ENCODE peak calls at places on chromosomes 11 and 22, in ten cellular contexts. One of them, this sample, is unnamed.

GRCh38 chr11:65064847-65065240 is 6.5 kb upstream of the NAALADL1 start:
- DNase-seq in astrocyte of the spinal cord: no peak
- DNase-seq in IMR-90: no peak
- DNase-seq in lung: no peak
- DNase-seq in heart left ventricle: no peak
- DNase-seq in brain microvascular endothelial cell: no peak
- DNase-seq in cardiac muscle cell: no peak
- DNase-seq in A549: no peak
- DNase-seq in cardiac fibroblast: no peak
- DNase-seq in lower leg skin: no peak
- DNase-seq in this sample: no peak

GRCh38 chr11:37506516-37506915 is 908.5 kb upstream of the RAG2 start:
- DNase-seq in heart left ventricle: no peak
- DNase-seq in cardiac muscle cell: peak; percentile 60
- DNase-seq in A549: no peak
- DNase-seq in astrocyte of the spinal cord: no peak
- DNase-seq in lower leg skin: no peak
- DNase-seq in cardiac fibroblast: peak; percentile 50
- DNase-seq in IMR-90: no peak
- DNase-seq in lung: no peak
- DNase-seq in brain microvascular endothelial cell: no peak
- DNase-seq in this sample: peak; percentile 28

GRCh38 chr11:67494371-67495233 is 10.6 kb downstream of the PITPNM1 start:
- DNase-seq in brain microvascular endothelial cell: no peak
- DNase-seq in lower leg skin: no peak
- DNase-seq in heart left ventricle: no peak
- DNase-seq in lung: no peak
- DNase-seq in cardiac muscle cell: no peak
- DNase-seq in A549: no peak
- DNase-seq in IMR-90: no peak
- DNase-seq in astrocyte of the spinal cord: no peak
- DNase-seq in cardiac fibroblast: no peak
- DNase-seq in this sample: no peak

GRCh38 chr22:25741692-25742626 is at the start of gene MYO18B:
- DNase-seq in A549: no peak
- DNase-seq in astrocyte of the spinal cord: no peak
- DNase-seq in lung: no peak
- DNase-seq in IMR-90: no peak
- DNase-seq in brain microvascular endothelial cell: no peak
- DNase-seq in cardiac fibroblast: peak; percentile 51
- DNase-seq in cardiac muscle cell: peak; percentile 24
- DNase-seq in lower leg skin: no peak
- DNase-seq in heart left ventricle: peak; percentile 84
- DNase-seq in this sample: no peak

GRCh38 chr11:126816655-126817054 is 183.9 kb downstream of the KIRREL3 start:
- DNase-seq in astrocyte of the spinal cord: peak; percentile 59
- DNase-seq in IMR-90: no peak
- DNase-seq in A549: no peak
- DNase-seq in lung: no peak
- DNase-seq in lower leg skin: no peak
- DNase-seq in heart left ventricle: no peak
- DNase-seq in cardiac muscle cell: peak; percentile 7
- DNase-seq in cardiac fibroblast: no peak
- DNase-seq in brain microvascular endothelial cell: no peak
- DNase-seq in this sample: no peak

GRCh38 chr11:66119348-66120133 is 49.5 kb downstream of the PACS1 start:
- DNase-seq in lung: no peak
- DNase-seq in cardiac muscle cell: peak; percentile 92
- DNase-seq in lower leg skin: no peak
- DNase-seq in cardiac fibroblast: peak; percentile 91
- DNase-seq in brain microvascular endothelial cell: peak; percentile 98
- DNase-seq in IMR-90: peak; percentile 94
- DNase-seq in heart left ventricle: no peak
- DNase-seq in astrocyte of the spinal cord: peak; percentile 94
- DNase-seq in A549: peak; percentile 60
- DNase-seq in this sample: peak; percentile 94

GRCh38 chr11:65718964-65719492 is 1.6 kb downstream of the RNASEH2C start:
- DNase-seq in lower leg skin: no peak
- DNase-seq in heart left ventricle: no peak
- DNase-seq in astrocyte of the spinal cord: peak; percentile 5
- DNase-seq in brain microvascular endothelial cell: no peak
- DNase-seq in lung: no peak
- DNase-seq in A549: no peak
- DNase-seq in IMR-90: peak; percentile 12
- DNase-seq in cardiac fibroblast: peak; percentile 50
- DNase-seq in cardiac muscle cell: peak; percentile 42
- DNase-seq in this sample: peak; percentile 51

GRCh38 chr11:60125962-60126585 is 37.6 kb downstream of the MS4A2 start:
- DNase-seq in A549: no peak
- DNase-seq in heart left ventricle: no peak
- DNase-seq in lower leg skin: no peak
- DNase-seq in lung: no peak
- DNase-seq in IMR-90: no peak
- DNase-seq in astrocyte of the spinal cord: no peak
- DNase-seq in cardiac muscle cell: no peak
- DNase-seq in cardiac fibroblast: no peak
- DNase-seq in brain microvascular endothelial cell: no peak
- DNase-seq in this sample: no peak

GRCh38 chr22:46576556-46577351 is 39.3 kb upstream of the CELSR1 start:
- DNase-seq in brain microvascular endothelial cell: no peak
- DNase-seq in heart left ventricle: peak; percentile 75
- DNase-seq in lower leg skin: no peak
- DNase-seq in cardiac fibroblast: peak; percentile 62
- DNase-seq in IMR-90: peak; percentile 35
- DNase-seq in lung: no peak
- DNase-seq in cardiac muscle cell: peak; percentile 69
- DNase-seq in astrocyte of the spinal cord: no peak
- DNase-seq in A549: peak; percentile 23
- DNase-seq in this sample: peak; percentile 21

GRCh38 chr11:68838572-68838964 is 3.1 kb downstream of the CPT1A start:
- DNase-seq in cardiac muscle cell: peak; percentile 58
- DNase-seq in heart left ventricle: no peak
- DNase-seq in lung: no peak
- DNase-seq in astrocyte of the spinal cord: no peak
- DNase-seq in brain microvascular endothelial cell: no peak
- DNase-seq in IMR-90: no peak
- DNase-seq in cardiac fibroblast: peak; percentile 43
- DNase-seq in lower leg skin: no peak
- DNase-seq in A549: no peak
- DNase-seq in this sample: peak; percentile 30

GRCh38 chr11:952406-953385 is 27.0 kb downstream of the AP2A2 start:
- DNase-seq in cardiac fibroblast: peak; percentile 51
- DNase-seq in A549: peak; percentile 85
- DNase-seq in lower leg skin: no peak
- DNase-seq in cardiac muscle cell: peak; percentile 63
- DNase-seq in astrocyte of the spinal cord: peak; percentile 74
- DNase-seq in heart left ventricle: no peak
- DNase-seq in brain microvascular endothelial cell: peak; percentile 27
- DNase-seq in lung: peak; percentile 77
- DNase-seq in IMR-90: peak; percentile 67
- DNase-seq in this sample: peak; percentile 37

GRCh38 chr11:33685061-33685460 is 15.6 kb downstream of the C11orf91 start:
- DNase-seq in brain microvascular endothelial cell: no peak
- DNase-seq in heart left ventricle: no peak
- DNase-seq in lung: no peak
- DNase-seq in A549: no peak
- DNase-seq in IMR-90: peak; percentile 43
- DNase-seq in cardiac fibroblast: no peak
- DNase-seq in cardiac muscle cell: no peak
- DNase-seq in astrocyte of the spinal cord: no peak
- DNase-seq in lower leg skin: no peak
- DNase-seq in this sample: peak; percentile 79

GRCh38 chr11:30481385-30481784 is 104.8 kb downstream of the MPPED2 start:
- DNase-seq in cardiac fibroblast: no peak
- DNase-seq in lung: no peak
- DNase-seq in lower leg skin: no peak
- DNase-seq in cardiac muscle cell: no peak
- DNase-seq in heart left ventricle: no peak
- DNase-seq in IMR-90: no peak
- DNase-seq in A549: no peak
- DNase-seq in brain microvascular endothelial cell: no peak
- DNase-seq in astrocyte of the spinal cord: no peak
- DNase-seq in this sample: no peak

GRCh38 chr11:30285416-30286121 is 37.3 kb upstream of the ARL14EP start:
- DNase-seq in astrocyte of the spinal cord: no peak
- DNase-seq in lower leg skin: no peak
- DNase-seq in brain microvascular endothelial cell: peak; percentile 4
- DNase-seq in cardiac fibroblast: no peak
- DNase-seq in lung: no peak
- DNase-seq in IMR-90: no peak
- DNase-seq in A549: no peak
- DNase-seq in heart left ventricle: no peak
- DNase-seq in cardiac muscle cell: no peak
- DNase-seq in this sample: no peak

GRCh38 chr11:111456859-111457730 is 55.1 kb downstream of the BTG4 start:
- DNase-seq in cardiac fibroblast: no peak
- DNase-seq in lower leg skin: no peak
- DNase-seq in A549: no peak
- DNase-seq in lung: no peak
- DNase-seq in heart left ventricle: no peak
- DNase-seq in brain microvascular endothelial cell: no peak
- DNase-seq in IMR-90: no peak
- DNase-seq in cardiac muscle cell: no peak
- DNase-seq in astrocyte of the spinal cord: no peak
- DNase-seq in this sample: no peak

GRCh38 chr11:11038339-11039248 is 180.7 kb upstream of the ZBED5 start:
- DNase-seq in cardiac fibroblast: no peak
- DNase-seq in cardiac muscle cell: no peak
- DNase-seq in lower leg skin: no peak
- DNase-seq in A549: no peak
- DNase-seq in astrocyte of the spinal cord: no peak
- DNase-seq in lung: no peak
- DNase-seq in brain microvascular endothelial cell: no peak
- DNase-seq in heart left ventricle: no peak
- DNase-seq in IMR-90: no peak
- DNase-seq in this sample: no peak

GRCh38 chr11:83278351-83278750 is 7.8 kb downstream of the CCDC90B start:
- DNase-seq in brain microvascular endothelial cell: no peak
- DNase-seq in lung: no peak
- DNase-seq in cardiac fibroblast: no peak
- DNase-seq in astrocyte of the spinal cord: peak; percentile 65
- DNase-seq in heart left ventricle: no peak
- DNase-seq in lower leg skin: no peak
- DNase-seq in IMR-90: peak; percentile 65
- DNase-seq in cardiac muscle cell: peak; percentile 10
- DNase-seq in A549: no peak
- DNase-seq in this sample: peak; percentile 28

GRCh38 chr22:45934659-45935341 is 42.2 kb downstream of the WNT7B start:
- DNase-seq in lower leg skin: no peak
- DNase-seq in IMR-90: peak; percentile 91
- DNase-seq in lung: peak; percentile 44
- DNase-seq in brain microvascular endothelial cell: peak; percentile 67
- DNase-seq in cardiac fibroblast: peak; percentile 60
- DNase-seq in cardiac muscle cell: peak; percentile 62
- DNase-seq in heart left ventricle: peak; percentile 32
- DNase-seq in A549: peak; percentile 85
- DNase-seq in astrocyte of the spinal cord: peak; percentile 92
- DNase-seq in this sample: peak; percentile 92

GRCh38 chr11:115660072-115660805 is 156.0 kb upstream of the CADM1 start:
- DNase-seq in cardiac muscle cell: no peak
- DNase-seq in lower leg skin: no peak
- DNase-seq in cardiac fibroblast: no peak
- DNase-seq in brain microvascular endothelial cell: no peak
- DNase-seq in A549: no peak
- DNase-seq in lung: no peak
- DNase-seq in heart left ventricle: no peak
- DNase-seq in IMR-90: no peak
- DNase-seq in astrocyte of the spinal cord: no peak
- DNase-seq in this sample: no peak
- H3K4me3 ChIP-seq in cardiac muscle cell: peak overlapping the region; percentile 33
- H3K4me3 ChIP-seq in lower leg skin: no peak overlapping the region
- H3K4me3 ChIP-seq in cardiac fibroblast: no peak overlapping the region
- H3K4me3 ChIP-seq in brain microvascular endothelial cell: peak overlapping the region; percentile 49
- H3K4me3 ChIP-seq in A549: no peak overlapping the region
- H3K4me3 ChIP-seq in lung: no peak overlapping the region
- H3K4me3 ChIP-seq in heart left ventricle: peak overlapping the region; percentile 35
- H3K4me3 ChIP-seq in IMR-90: no peak overlapping the region
- H3K4me3 ChIP-seq in astrocyte of the spinal cord: peak overlapping the region; percentile 37
- H3K4me3 ChIP-seq in this sample: no peak overlapping the region

DNA sequence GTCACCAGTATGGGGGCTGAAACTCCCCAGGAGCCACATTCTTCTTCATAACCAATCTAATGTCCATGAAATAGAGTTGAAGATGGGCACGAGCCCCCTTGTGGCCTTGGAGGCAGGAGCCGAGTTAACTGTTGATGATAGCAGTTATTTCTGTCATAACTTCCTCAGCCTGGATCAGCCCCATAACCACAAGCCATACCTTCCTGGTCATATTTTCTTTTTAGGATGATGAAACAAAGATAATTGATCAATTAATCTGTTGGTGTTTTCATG is 65.0 kb upstream of the TTC12 start:
- DNase-seq in cardiac fibroblast: peak; percentile 9
- DNase-seq in heart left ventricle: no peak
- DNase-seq in astrocyte of the spinal cord: no peak
- DNase-seq in A549: no peak
- DNase-seq in lung: no peak
- DNase-seq in lower leg skin: no peak
- DNase-seq in IMR-90: no peak
- DNase-seq in brain microvascular endothelial cell: no peak
- DNase-seq in cardiac muscle cell: peak; percentile 22
- DNase-seq in this sample: peak; percentile 5
- TF ChIP-seq CTCF in cardiac fibroblast: peak; percentile 24
- TF ChIP-seq CTCF in heart left ventricle: no peak
- TF ChIP-seq CTCF in astrocyte of the spinal cord: peak; percentile 42
- TF ChIP-seq CTCF in A549: no peak
- TF ChIP-seq CTCF in lung: no peak
- TF ChIP-seq CTCF in lower leg skin: no peak
- TF ChIP-seq CTCF in IMR-90: peak; percentile 1
- TF ChIP-seq CTCF in brain microvascular endothelial cell: peak; percentile 66
- TF ChIP-seq CTCF in cardiac muscle cell: peak; percentile 42
- TF ChIP-seq CTCF in this sample: peak; percentile 23

GRCh38 chr11:128467610-128468041 is 119.7 kb downstream of the ETS1 start:
- DNase-seq in lung: no peak
- DNase-seq in brain microvascular endothelial cell: peak; percentile 100
- DNase-seq in cardiac fibroblast: peak; percentile 88
- DNase-seq in astrocyte of the spinal cord: peak; percentile 98
- DNase-seq in A549: peak; percentile 43
- DNase-seq in heart left ventricle: no peak
- DNase-seq in cardiac muscle cell: peak; percentile 78
- DNase-seq in lower leg skin: peak; percentile 76
- DNase-seq in IMR-90: peak; percentile 100
- DNase-seq in this sample: peak; percentile 99
- H3K4me3 ChIP-seq in lung: no peak overlapping the region
- H3K4me3 ChIP-seq in brain microvascular endothelial cell: no peak overlapping the region
- H3K4me3 ChIP-seq in cardiac fibroblast: no peak overlapping the region
- H3K4me3 ChIP-seq in astrocyte of the spinal cord: no peak overlapping the region
- H3K4me3 ChIP-seq in A549: no peak overlapping the region
- H3K4me3 ChIP-seq in heart left ventricle: no peak overlapping the region
- H3K4me3 ChIP-seq in cardiac muscle cell: no peak overlapping the region
- H3K4me3 ChIP-seq in lower leg skin: no peak overlapping the region
- H3K4me3 ChIP-seq in IMR-90: no peak overlapping the region
- H3K4me3 ChIP-seq in this sample: no peak overlapping the region

DNA sequence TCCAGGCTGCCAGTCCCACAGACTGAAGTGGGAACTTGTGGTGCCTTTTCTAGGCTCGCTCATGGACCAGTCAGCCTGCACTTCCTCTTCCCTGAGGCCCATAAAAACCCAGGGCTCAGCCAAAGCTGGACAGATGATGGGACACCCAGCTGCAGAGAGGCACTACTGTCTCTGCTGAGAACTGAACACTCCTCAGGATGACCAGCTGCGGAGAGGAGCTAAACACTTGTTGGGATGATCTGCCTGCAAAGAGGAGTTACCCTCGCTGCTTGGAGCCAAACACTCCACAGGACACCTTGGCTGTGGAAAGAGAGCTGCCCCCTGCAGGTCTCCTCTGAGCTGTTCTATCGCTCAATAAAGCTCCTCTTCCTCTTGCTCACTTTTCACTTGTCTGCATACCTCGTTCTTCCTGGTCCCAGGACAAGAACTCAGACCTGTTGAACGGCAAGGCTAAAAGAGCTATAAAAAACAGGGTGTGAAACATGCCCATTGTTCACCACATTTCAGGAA is 465.5 kb downstream of the GUCY1A2 start:
- DNase-seq in cardiac fibroblast: no peak
- DNase-seq in heart left ventricle: no peak
- DNase-seq in IMR-90: no peak
- DNase-seq in lung: no peak
- DNase-seq in A549: no peak
- DNase-seq in cardiac muscle cell: no peak
- DNase-seq in brain microvascular endothelial cell: no peak
- DNase-seq in lower leg skin: no peak
- DNase-seq in astrocyte of the spinal cord: no peak
- DNase-seq in this sample: no peak
- TF ChIP-seq CTCF in cardiac fibroblast: no peak
- TF ChIP-seq CTCF in heart left ventricle: no peak
- TF ChIP-seq CTCF in IMR-90: no peak
- TF ChIP-seq CTCF in lung: no peak
- TF ChIP-seq CTCF in A549: no peak
- TF ChIP-seq CTCF in cardiac muscle cell: no peak
- TF ChIP-seq CTCF in brain microvascular endothelial cell: no peak
- TF ChIP-seq CTCF in lower leg skin: no peak
- TF ChIP-seq CTCF in astrocyte of the spinal cord: no peak
- TF ChIP-seq CTCF in this sample: no peak

This sample was measured in fibroblast of mammary gland.